ENCODE peak calls at places on chromosomes 12 and 14, in eight cellular contexts. V is gastrocnemius medialis, U is heart left ventricle, N is ovary, W is mucosa of descending colon, L is Panc1, Z is HCT116, A is PC-3. F is an unnamed sample. For H3K4me1, the result is how much of the 10 kb centered on the place peaks cover.

GRCh38 chr14:69773571-69774276 is 6.8 kb downstream of the SRSF5 start:
- DNase-seq in V (no peak), U (no peak), N (no peak), W (no peak), L (no peak), Z (no peak), A (no peak), F (no peak)

GRCh38 chr14:101460521-101460920 is 100.8 kb upstream of the DIO3 start:
- DNase-seq in V (no peak), U (no peak), N (peak), W (no peak), L (no peak), Z (no peak), A (no peak), F (no peak)

GRCh38 chr14:30799933-30800332 is 74.4 kb upstream of the COCH start:
- DNase-seq in V (no peak), U (no peak), N (no peak), W (no peak), L (no peak), Z (no peak), A (no peak), F (no peak)

GRCh38 chr12:113424915-113425823 is 3.0 kb downstream of the SDSL start:
- DNase-seq in V (peak), U (no peak), N (no peak), W (peak), L (no peak), Z (no peak), A (peak), F (peak)

GRCh38 chr12:130916251-130916911 is 37.3 kb upstream of the ADGRD1 start:
- DNase-seq in V (peak), U (peak), N (peak), W (peak), L (peak), Z (peak), A (peak), F (no peak)

GRCh38 chr12:122318607-122319311 is 52.5 kb upstream of the VPS33A start:
- DNase-seq in V (no peak), U (no peak), N (no peak), W (peak), L (no peak), Z (no peak), A (peak), F (no peak)

GRCh38 chr12:115212356-115212755 is 528.4 kb upstream of the TBX3 start:
- DNase-seq in V (no peak), U (no peak), N (no peak), W (no peak), L (no peak), Z (no peak), A (no peak), F (no peak)

GRCh38 chr12:98736352-98737326 is 91.5 kb downstream of the APAF1 start:
- DNase-seq in V (no peak), U (no peak), N (no peak), W (peak), L (no peak), Z (no peak), A (peak), F (no peak)

GRCh38 chr12:14741153-14741552 is 44.8 kb upstream of the GUCY2C start:
- DNase-seq in V (no peak), U (no peak), N (no peak), W (no peak), L (no peak), Z (no peak), A (no peak), F (no peak)

GRCh38 chr12:109518820-109519665 is 41.6 kb downstream of the UBE3B start:
- DNase-seq in V (peak), U (peak), N (peak), W (peak), L (peak), Z (peak), A (peak), F (peak)

GRCh38 chr12:96015672-96016071 is 19.5 kb upstream of the HAL start:
- DNase-seq in V (peak), U (no peak), N (no peak), W (peak), L (no peak), Z (no peak), A (peak), F (no peak)

GRCh38 chr12:131129839-131130238 is 176.1 kb downstream of the ADGRD1 start:
- DNase-seq in V (no peak), U (no peak), N (no peak), W (no peak), L (no peak), Z (no peak), A (peak), F (no peak)

GRCh38 chr14:74867673-74868072 is 8.3 kb downstream of the PROX2 start:
- DNase-seq in V (no peak), U (no peak), N (no peak), W (peak), L (no peak), Z (no peak), A (no peak), F (peak)

GRCh38 chr14:79136437-79137430 is 966.6 kb downstream of the NRXN3 start:
- DNase-seq in V (no peak), U (no peak), N (no peak), W (no peak), L (no peak), Z (no peak), A (no peak), F (no peak)

GRCh38 chr14:55111122-55111705 is 17.8 kb upstream of the LGALS3 start:
- DNase-seq in V (no peak), U (no peak), N (no peak), W (no peak), L (no peak), Z (no peak), A (no peak), F (no peak)

GRCh38 chr12:8644345-8645248 is 18.0 kb downstream of the MFAP5 start:
- DNase-seq in V (no peak), U (no peak), N (no peak), W (peak), L (no peak), Z (no peak), A (no peak), F (peak)

GRCh38 chr12:18139989-18140596 is 50.1 kb upstream of the RERGL start:
- DNase-seq in V (no peak), U (no peak), N (no peak), W (no peak), L (no peak), Z (no peak), A (peak), F (no peak)

GRCh38 chr14:68841030-68841809 is 48.4 kb upstream of the ZFP36L1 start:
- DNase-seq in V (no peak), U (no peak), N (no peak), W (no peak), L (no peak), Z (no peak), A (peak), F (no peak)

GRCh38 chr14:64005822-64006221 is 153.0 kb downstream of the SYNE2 start:
- DNase-seq in V (no peak), U (no peak), N (no peak), W (no peak), L (no peak), Z (no peak), A (no peak), F (no peak)

GRCh38 chr12:124994435-124994975 is 1.1 kb downstream of the BRI3BP start:
- DNase-seq in V (no peak), U (no peak), N (no peak), W (peak), L (no peak), Z (no peak), A (peak), F (no peak)

GRCh38 chr14:100782516-100783320 is 43.2 kb upstream of the MEG3 start:
- DNase-seq in V (peak), U (peak), N (no peak), W (no peak), L (no peak), Z (no peak), A (no peak), F (no peak)

GRCh38 chr12:54075431-54075830 is 21.8 kb downstream of the HOXC4 start:
- DNase-seq in V (no peak), U (no peak), N (no peak), W (no peak), L (no peak), Z (no peak), A (no peak), F (no peak)

GRCh38 chr12:58071994-58072393 is 130.6 kb downstream of the ATP23 start:
- DNase-seq in V (no peak), U (no peak), N (no peak), W (no peak), L (no peak), Z (no peak), A (no peak), F (no peak)

GRCh38 chr14:77654001-77654431 is 37.6 kb upstream of the SPTLC2 start:
- DNase-seq in V (no peak), U (no peak), N (no peak), W (no peak), L (no peak), Z (no peak), A (no peak), F (no peak)

GRCh38 chr12:64560395-64561301 is 49.6 kb upstream of the RASSF3 start:
- DNase-seq in V (no peak), U (no peak), N (peak), W (no peak), L (peak), Z (peak), A (peak), F (no peak)

GRCh38 chr14:71623939-71624338 is 308.3 kb upstream of the RGS6 start:
- DNase-seq in V (no peak), U (no peak), N (no peak), W (no peak), L (no peak), Z (no peak), A (no peak), F (no peak)

GRCh38 chr14:22184157-22185025 is 404.6 kb downstream of the DAD1 start:
- DNase-seq in V (no peak), U (no peak), N (no peak), W (no peak), L (no peak), Z (no peak), A (peak), F (no peak)

GRCh38 chr12:108518101-108518715 is 3.1 kb downstream of the FICD start:
- DNase-seq in V (no peak), U (no peak), N (no peak), W (no peak), L (no peak), Z (no peak), A (no peak), F (no peak)

GRCh38 chr14:104752735-104753527 is at the start of gene SIVA1:
- DNase-seq in V (peak), U (peak), N (peak), W (peak), L (peak), Z (peak), A (peak), F (peak)
- H3K4me1 ChIP-seq in V (under half), U (under half), N (under half), W (under half), L (under half), Z (under half), A (under half), F (under half)

GRCh38 chr12:6201775-6202292 is 1.6 kb downstream of the CD9 start:
- DNase-seq in V (no peak), U (no peak), N (no peak), W (no peak), L (no peak), Z (no peak), A (no peak), F (no peak)
- H3K4me1 ChIP-seq in V (under half), U (half or more), N (under half), W (half or more), L (under half), Z (under half), A (under half), F (under half)

DNA sequence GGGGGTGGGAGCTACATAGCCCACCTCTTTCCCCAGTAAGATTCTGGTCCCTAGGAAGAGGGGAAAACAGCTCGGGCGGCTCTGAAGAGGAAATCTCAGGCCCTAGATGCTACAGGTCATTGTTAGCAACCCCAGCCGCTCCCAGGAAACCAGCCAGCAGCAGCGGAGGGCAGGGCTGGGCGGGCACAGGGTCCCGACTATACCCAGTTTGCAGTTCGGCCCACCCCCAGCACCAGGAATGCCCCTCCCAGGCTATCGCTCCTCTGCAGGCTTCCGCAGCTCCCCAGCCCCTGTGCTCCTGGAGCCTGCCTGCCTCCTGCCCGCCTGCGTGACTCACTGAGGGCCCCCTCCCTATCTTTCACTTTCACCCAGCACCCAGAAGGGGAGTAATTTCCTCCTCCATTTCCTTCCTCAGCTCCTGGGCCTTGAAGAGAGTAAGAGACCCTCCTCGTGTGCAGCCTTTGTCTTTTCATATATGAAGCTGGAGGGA is 27.2 kb upstream of the PNMA1 start:
- DNase-seq in V (peak), U (peak), N (peak), W (peak), L (no peak), Z (no peak), A (peak), F (peak)
- H3K4me1 ChIP-seq in V (half or more), U (half or more), N (half or more), W (half or more), L (half or more), Z (half or more), A (half or more), F (half or more)

DNA sequence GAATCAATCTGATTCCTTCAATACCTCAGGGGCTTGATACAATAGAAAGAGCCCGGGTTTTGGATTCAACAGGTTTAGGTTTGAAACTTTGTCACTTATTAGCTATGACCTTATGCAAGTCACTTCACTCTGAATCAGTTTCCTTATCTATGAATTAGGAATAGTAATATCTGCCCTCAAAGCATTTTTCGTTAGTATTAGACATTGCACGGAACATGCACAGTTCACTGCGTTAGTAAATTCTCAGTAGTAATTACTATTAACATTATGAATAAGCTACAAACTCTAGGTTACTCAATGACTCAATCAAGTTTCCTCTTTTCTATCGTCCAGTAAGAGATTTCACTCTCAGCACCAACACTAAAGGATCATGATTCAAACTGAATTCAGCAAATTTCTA is 150.3 kb downstream of the CEP83 start:
- DNase-seq in V (no peak), U (no peak), N (no peak), W (no peak), L (no peak), Z (no peak), A (no peak), F (no peak)
- H3K4me1 ChIP-seq in V (under half), U (under half), N (under half), W (under half), L (under half), Z (under half), A (under half), F (under half)

GRCh38 chr12:1531654-1532366 is 62.6 kb downstream of the FBXL14 start:
- DNase-seq in V (no peak), U (no peak), N (no peak), W (no peak), L (no peak), Z (no peak), A (no peak), F (no peak)

GRCh38 chr12:1533205-1533601 is 61.2 kb downstream of the FBXL14 start:
- DNase-seq in V (no peak), U (no peak), N (no peak), W (no peak), L (no peak), Z (no peak), A (no peak), F (no peak)

GRCh38 chr12:1531160-1531653 is 63.2 kb downstream of the FBXL14 start:
- DNase-seq in V (no peak), U (no peak), N (peak), W (no peak), L (no peak), Z (no peak), A (no peak), F (no peak)

GRCh38 chr12:1532796-1533195 is 61.6 kb downstream of the FBXL14 start:
- DNase-seq in V (no peak), U (no peak), N (no peak), W (no peak), L (no peak), Z (no peak), A (no peak), F (no peak)

GRCh38 chr12:1532367-1532752 is 62.0 kb downstream of the FBXL14 start:
- DNase-seq in V (no peak), U (no peak), N (no peak), W (no peak), L (no peak), Z (no peak), A (no peak), F (no peak)
- H3K4me1 ChIP-seq in V (under half), U (under half), N (under half), W (under half), L (under half), Z (under half), A (under half), F (under half)